ENCODE peak calls at places on chromosome 7, in ten cellular contexts. F, D, R, V, T, E, W, Y, A and Q are unnamed samples.

GRCh38 chr7:52712938-52713337 is 322.5 kb upstream of the POM121L12 start:
- DNase-seq in F (no peak), D (no peak), R (no peak), V (no peak), T (no peak), E (no peak), W (no peak), Y (no peak), A (no peak), Q (no peak)

GRCh38 chr7:13279854-13280435 is 592.5 kb downstream of the ARL4A start:
- DNase-seq in F (no peak), D (peak; percentile 30), R (peak; percentile 11), V (no peak), T (peak; percentile 48), E (peak; percentile 72), W (peak; percentile 16), Y (no peak), A (no peak), Q (no peak)

GRCh38 chr7:30188806-30189205 is 54.0 kb downstream of the MTURN start:
- DNase-seq in F (no peak), D (no peak), R (no peak), V (no peak), T (no peak), E (no peak), W (no peak), Y (no peak), A (no peak), Q (no peak)

GRCh38 chr7:18354686-18355085 is 140.9 kb upstream of the HDAC9 start:
- DNase-seq in F (no peak), D (peak; percentile 18), R (no peak), V (no peak), T (no peak), E (no peak), W (no peak), Y (no peak), A (no peak), Q (no peak)

GRCh38 chr7:90574136-90574819 is 21.8 kb upstream of the CDK14 start:
- DNase-seq in F (no peak), D (peak; percentile 61), R (no peak), V (no peak), T (peak; percentile 47), E (no peak), W (no peak), Y (no peak), A (no peak), Q (no peak)

GRCh38 chr7:158988302-158988862 is 132.0 kb downstream of the DYNC2I1 start:
- DNase-seq in F (no peak), D (no peak), R (no peak), V (no peak), T (no peak), E (no peak), W (no peak), Y (no peak), A (no peak), Q (no peak)

GRCh38 chr7:112946350-112946749 is 140.3 kb downstream of the GPR85 start:
- DNase-seq in F (no peak), D (peak; percentile 15), R (no peak), V (no peak), T (no peak), E (no peak), W (no peak), Y (no peak), A (no peak), Q (no peak)

GRCh38 chr7:87448427-87448826 is 27.1 kb downstream of the ABCB4 start:
- DNase-seq in F (no peak), D (no peak), R (no peak), V (no peak), T (no peak), E (peak; percentile 1), W (no peak), Y (no peak), A (no peak), Q (no peak)

GRCh38 chr7:151506901-151507382 is 12.8 kb downstream of the RHEB start:
- DNase-seq in F (no peak), D (no peak), R (no peak), V (no peak), T (no peak), E (no peak), W (no peak), Y (no peak), A (no peak), Q (no peak)

GRCh38 chr7:74307738-74308505 is 18.7 kb downstream of the CLIP2 start:
- DNase-seq in F (no peak), D (no peak), R (no peak), V (no peak), T (no peak), E (no peak), W (no peak), Y (no peak), A (no peak), Q (no peak)

GRCh38 chr7:144403649-144404061 is at the start of gene NOBOX:
- DNase-seq in F (no peak), D (no peak), R (no peak), V (no peak), T (no peak), E (no peak), W (no peak), Y (no peak), A (no peak), Q (no peak)

GRCh38 chr7:102842284-102842683 is 70.5 kb upstream of the LRRC17 start:
- DNase-seq in F (no peak), D (no peak), R (no peak), V (no peak), T (no peak), E (no peak), W (no peak), Y (no peak), A (no peak), Q (no peak)

GRCh38 chr7:122305475-122306319 is 1.1 kb upstream of the FEZF1 start:
- DNase-seq in F (no peak), D (no peak), R (no peak), V (peak; percentile 50), T (peak; percentile 27), E (peak; percentile 29), W (no peak), Y (no peak), A (no peak), Q (no peak)

GRCh38 chr7:322708-323111 is 32.7 kb downstream of the FOXL3 start:
- DNase-seq in F (no peak), D (no peak), R (no peak), V (no peak), T (no peak), E (no peak), W (no peak), Y (no peak), A (no peak), Q (no peak)

GRCh38 chr7:22944506-22944905 is 69.4 kb downstream of the HYCC1 start:
- DNase-seq in F (no peak), D (peak; percentile 74), R (peak; percentile 5), V (no peak), T (no peak), E (no peak), W (no peak), Y (no peak), A (no peak), Q (no peak)

GRCh38 chr7:102468416-102469350 is 3.9 kb downstream of the LRWD1 start:
- DNase-seq in F (no peak), D (no peak), R (no peak), V (no peak), T (peak; percentile 4), E (no peak), W (no peak), Y (no peak), A (no peak), Q (no peak)

GRCh38 chr7:98651760-98652159 is 34.7 kb downstream of the NPTX2 start:
- DNase-seq in F (no peak), D (no peak), R (no peak), V (no peak), T (no peak), E (no peak), W (no peak), Y (no peak), A (no peak), Q (no peak)

GRCh38 chr7:97693586-97693985 is 38.3 kb upstream of the TAC1 start:
- DNase-seq in F (no peak), D (no peak), R (no peak), V (no peak), T (no peak), E (no peak), W (no peak), Y (no peak), A (no peak), Q (no peak)

GRCh38 chr7:41125343-41125742 is 577.5 kb downstream of the INHBA start:
- DNase-seq in F (no peak), D (no peak), R (no peak), V (no peak), T (no peak), E (no peak), W (no peak), Y (no peak), A (no peak), Q (no peak)

GRCh38 chr7:96770758-96771157 is 61.1 kb upstream of the SEM1 start:
- DNase-seq in F (no peak), D (no peak), R (no peak), V (no peak), T (no peak), E (no peak), W (no peak), Y (no peak), A (no peak), Q (no peak)